ENCODE peak calls at places on chromosomes 16 and 17, in six cellular contexts. L is HepG2, R is GM12878, Q is K562, X is A549, F is SK-N-SH. D is an unnamed sample.

GRCh38 chr17:50276588-50277356 is 2.5 kb downstream of the TMEM92 start:
- DNase-seq in L (peak; percentile 50), R (no peak), Q (no peak), X (peak; percentile 51), F (no peak), D (no peak)

GRCh38 chr17:81523139-81524062 is 4.8 kb upstream of the FSCN2 start:
- DNase-seq in L (peak; percentile 77), R (no peak), Q (peak; percentile 71), X (no peak), F (peak; percentile 85), D (peak; percentile 21)

GRCh38 chr16:75227361-75228142 is 8.8 kb downstream of the CTRB1 start:
- DNase-seq in L (no peak), R (no peak), Q (no peak), X (no peak), F (no peak), D (no peak)

GRCh38 chr17:66491665-66492064 is 189.3 kb downstream of the PRKCA start:
- DNase-seq in L (no peak), R (no peak), Q (no peak), X (no peak), F (no peak), D (no peak)

GRCh38 chr16:4957720-4958509 is at the start of gene SEC14L5:
- DNase-seq in L (peak; percentile 100), R (peak; percentile 55), Q (peak; percentile 98), X (peak; percentile 99), F (peak; percentile 100), D (peak; percentile 97)

GRCh38 chr16:30737794-30738648 is 10.2 kb upstream of the PHKG2 start:
- DNase-seq in L (no peak), R (no peak), Q (no peak), X (no peak), F (no peak), D (no peak)

GRCh38 chr16:3364774-3365427 is 9.2 kb downstream of the OR2C1 start:
- DNase-seq in L (peak; percentile 94), R (peak; percentile 50), Q (no peak), X (peak; percentile 97), F (peak; percentile 85), D (peak; percentile 95)

GRCh38 chr16:86477642-86478041 is 32.7 kb upstream of the FOXF1 start:
- DNase-seq in L (no peak), R (no peak), Q (no peak), X (no peak), F (no peak), D (peak; percentile 83)

GRCh38 chr17:50020841-50021599 is 26.0 kb upstream of the DLX3 start:
- DNase-seq in L (no peak), R (no peak), Q (no peak), X (no peak), F (no peak), D (no peak)

GRCh38 chr17:1050996-1051925 is 54.3 kb downstream of the TIMM22 start:
- DNase-seq in L (no peak), R (no peak), Q (no peak), X (no peak), F (no peak), D (no peak)

GRCh38 chr17:75645889-75646625 is 12.8 kb downstream of the SMIM5 start:
- DNase-seq in L (peak; percentile 96), R (peak; percentile 42), Q (no peak), X (peak; percentile 94), F (peak; percentile 34), D (no peak)

GRCh38 chr16:20904507-20905079 is 4.0 kb downstream of the LYRM1 start:
- DNase-seq in L (peak; percentile 40), R (peak; percentile 49), Q (no peak), X (no peak), F (no peak), D (peak; percentile 60)

GRCh38 chr17:45225051-45225700 is 3.5 kb downstream of the FMNL1 start:
- DNase-seq in L (no peak), R (no peak), Q (no peak), X (peak; percentile 20), F (no peak), D (no peak)

GRCh38 chr16:89330177-89330856 is 112.8 kb downstream of the ZNF778 start:
- DNase-seq in L (peak; percentile 84), R (no peak), Q (no peak), X (peak; percentile 89), F (no peak), D (peak; percentile 52)

GRCh38 chr16:10575506-10576130 is 4.8 kb downstream of the EMP2 start:
- DNase-seq in L (no peak), R (no peak), Q (no peak), X (no peak), F (no peak), D (no peak)

GRCh38 chr17:40596261-40596919 is 31.1 kb upstream of the CCR7 start:
- DNase-seq in L (peak; percentile 62), R (peak; percentile 59), Q (peak; percentile 69), X (peak; percentile 98), F (peak; percentile 32), D (peak; percentile 10)

GRCh38 chr16:61684566-61684965 is 351.7 kb downstream of the CDH8 start:
- DNase-seq in L (no peak), R (no peak), Q (no peak), X (no peak), F (no peak), D (no peak)

GRCh38 chr16:70687172-70687531 is 1.3 kb upstream of the MTSS2 start:
- DNase-seq in L (no peak), R (no peak), Q (peak; percentile 44), X (no peak), F (no peak), D (no peak)

GRCh38 chr17:18139949-18140348 is 31.4 kb downstream of the MYO15A start:
- DNase-seq in L (peak; percentile 39), R (no peak), Q (peak; percentile 56), X (peak; percentile 57), F (peak; percentile 68), D (peak; percentile 18)

GRCh38 chr17:9531080-9531479 is 44.5 kb downstream of the STX8 start:
- DNase-seq in L (no peak), R (no peak), Q (no peak), X (no peak), F (no peak), D (peak; percentile 3)

GRCh38 chr17:27550291-27550930 is 80.6 kb upstream of the LGALS9 start:
- DNase-seq in L (no peak), R (no peak), Q (no peak), X (no peak), F (no peak), D (no peak)

GRCh38 chr17:7843536-7844291 is 9.7 kb downstream of the KDM6B start:
- DNase-seq in L (peak; percentile 85), R (peak; percentile 70), Q (peak; percentile 83), X (peak; percentile 96), F (peak; percentile 84), D (peak; percentile 90)

GRCh38 chr16:75461575-75461974 is 2.9 kb downstream of the TMEM170A start:
- DNase-seq in L (no peak), R (no peak), Q (no peak), X (no peak), F (no peak), D (no peak)

GRCh38 chr17:27446569-27447301 is 9.5 kb upstream of the KSR1 start:
- DNase-seq in L (no peak), R (no peak), Q (peak; percentile 92), X (peak; percentile 38), F (peak; percentile 54), D (peak; percentile 100)

GRCh38 chr16:87844374-87844733 is 25.0 kb downstream of the SLC7A5 start:
- DNase-seq in L (no peak), R (no peak), Q (no peak), X (no peak), F (no peak), D (peak; percentile 35)

GRCh38 chr16:28195859-28196258 is 15.9 kb downstream of the XPO6 start:
- DNase-seq in L (no peak), R (no peak), Q (no peak), X (no peak), F (no peak), D (no peak)

GRCh38 chr16:28191364-28191985 is 20.3 kb downstream of the XPO6 start:
- DNase-seq in L (no peak), R (no peak), Q (no peak), X (no peak), F (no peak), D (no peak)

GRCh38 chr16:28196331-28196987 is 15.3 kb downstream of the XPO6 start:
- DNase-seq in L (no peak), R (no peak), Q (no peak), X (no peak), F (no peak), D (no peak)

GRCh38 chr16:28192811-28193529 is 18.8 kb downstream of the XPO6 start:
- DNase-seq in L (no peak), R (no peak), Q (no peak), X (no peak), F (no peak), D (no peak)

GRCh38 chr16:28193530-28194423 is 18.0 kb downstream of the XPO6 start:
- DNase-seq in L (no peak), R (no peak), Q (no peak), X (peak; percentile 59), F (no peak), D (peak; percentile 98)
- H3K4me3 ChIP-seq in L (no peak overlapping the region), R (peak overlapping the region; percentile 48), Q (no peak overlapping the region), X (no peak overlapping the region), F (no peak overlapping the region), D (no peak overlapping the region)

GRCh38 chr16:58378401-58378800 is 13.9 kb upstream of the GINS3 start:
- DNase-seq in L (no peak), R (no peak), Q (no peak), X (no peak), F (no peak), D (no peak)
- TF ChIP-seq SMC3 in L (no peak), R (no peak), Q (no peak), X (no peak), F (no peak), D (no peak)

GRCh38 chr16:8569650-8570338 is 20.5 kb downstream of the TMEM114 start:
- DNase-seq in L (no peak), R (no peak), Q (no peak), X (no peak), F (no peak), D (no peak)
- H3K4me3 ChIP-seq in L (peak overlapping the region; percentile 18), R (no peak overlapping the region), Q (no peak overlapping the region), X (no peak overlapping the region), F (no peak overlapping the region), D (no peak overlapping the region)

GRCh38 chr17:42072323-42073187 is 22.2 kb upstream of the C17orf113 start:
- DNase-seq in L (no peak), R (no peak), Q (peak; percentile 41), X (no peak), F (peak; percentile 83), D (no peak)
- TF ChIP-seq SMC3 in L (no peak), R (no peak), Q (no peak), X (no peak), F (no peak), D (no peak)